ENCODE peak calls at places on chromosomes 3 and 15, in four cellular contexts. F is right cardiac atrium, Y is IMR-90, R is right lobe of liver. X is an unnamed sample.

GRCh38 chr3:18054625-18055024 is 312.2 kb upstream of the TBC1D5 start:
- DNase-seq in F (no peak), R (no peak), Y (no peak), X (no peak)

GRCh38 chr15:94327356-94327936 is 96.1 kb downstream of the MCTP2 start:
- DNase-seq in Y (peak), R (no peak), F (no peak), X (no peak)

GRCh38 chr15:87722941-87723691 is 533.4 kb downstream of the NTRK3 start:
- DNase-seq in R (no peak), F (no peak), Y (peak), X (no peak)

GRCh38 chr3:186821429-186822367 is 15.4 kb upstream of the RFC4 start:
- DNase-seq in R (no peak), F (no peak), Y (peak), X (no peak)

GRCh38 chr3:54600441-54601204 is 327.2 kb downstream of the LRTM1 start:
- DNase-seq in Y (no peak), F (peak), R (no peak), X (no peak)

GRCh38 chr3:176814252-176814651 is 383.0 kb downstream of the TBL1XR1 start:
- DNase-seq in Y (peak), R (peak), F (peak), X (peak)

GRCh38 chr3:158489181-158489580 is 81.8 kb upstream of the MLF1 start:
- DNase-seq in F (no peak), Y (no peak), R (no peak), X (no peak)

GRCh38 chr3:12471228-12471627 is 13.1 kb upstream of the TSEN2 start:
- DNase-seq in F (no peak), R (no peak), Y (no peak), X (no peak)

GRCh38 chr3:66828303-66828702 is 169.8 kb upstream of the KBTBD8 start:
- DNase-seq in Y (peak), R (peak), F (no peak), X (no peak)

GRCh38 chr15:81285461-81285860 is 38.5 kb downstream of the STARD5 start:
- DNase-seq in F (no peak), R (no peak), Y (no peak), X (no peak)

GRCh38 chr3:195226445-195226844 is 44.5 kb downstream of the XXYLT1 start:
- DNase-seq in F (no peak), Y (no peak), R (no peak), X (peak)

GRCh38 chr15:43153269-43153668 is 19.9 kb downstream of the TMEM62 start:
- DNase-seq in F (no peak), Y (no peak), R (no peak), X (no peak)

GRCh38 chr3:194852836-194853508 is 167.3 kb downstream of the FAM43A start:
- DNase-seq in Y (no peak), F (no peak), R (no peak), X (no peak)

GRCh38 chr3:31483776-31484175 is 48.9 kb upstream of the STT3B start:
- DNase-seq in Y (no peak), F (no peak), R (no peak), X (no peak)

GRCh38 chr3:186241910-186242821 is 119.9 kb downstream of the DGKG start:
- DNase-seq in R (peak), F (peak), Y (peak), X (peak)

GRCh38 chr3:15337963-15338362 is 5.6 kb upstream of the SH3BP5 start:
- DNase-seq in R (no peak), Y (no peak), F (no peak), X (no peak)

GRCh38 chr3:163952499-163952898 is 1125.8 kb downstream of the SI start:
- DNase-seq in F (no peak), R (no peak), Y (no peak), X (no peak)

GRCh38 chr3:87229113-87229512 is 2.0 kb downstream of the CHMP2B start:
- DNase-seq in R (no peak), Y (no peak), F (no peak), X (no peak)
- H3K4me3 ChIP-seq in R (no peak), Y (no peak), F (no peak), X (no peak)

DNA sequence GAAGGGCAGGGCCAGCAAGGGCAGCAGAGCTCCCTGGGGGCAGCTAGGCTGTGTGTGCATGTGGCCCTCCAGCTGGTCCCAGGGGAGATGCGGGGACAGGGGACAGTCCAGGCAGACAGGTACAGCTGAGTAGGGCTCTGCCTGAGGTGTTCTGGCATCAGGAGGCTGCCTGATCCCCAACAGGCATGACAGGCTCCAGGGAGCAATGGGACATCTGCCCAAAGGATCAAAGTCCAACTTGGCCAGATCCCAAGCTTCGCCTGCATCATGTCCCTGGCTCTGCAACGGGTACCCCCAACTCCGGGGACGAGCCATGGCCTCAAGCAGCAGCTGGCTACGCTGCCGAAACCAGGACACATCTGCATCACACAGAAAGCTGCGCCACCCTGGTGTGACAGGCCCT is 21.8 kb downstream of the ATRIP start:
- DNase-seq in R (peak), Y (no peak), F (peak), X (peak)
- H3K27ac ChIP-seq in R (peak), Y (no peak), F (peak), X (peak)

GRCh38 chr15:36358094-36358961 is 221.1 kb upstream of the CDIN1 start:
- DNase-seq in Y (peak), F (no peak), R (no peak), X (no peak)

GRCh38 chr15:36359286-36359685 is 220.1 kb upstream of the CDIN1 start:
- DNase-seq in Y (no peak), R (no peak), F (no peak), X (no peak)

GRCh38 chr15:36361351-36361870 is 218.0 kb upstream of the CDIN1 start:
- DNase-seq in Y (peak), R (no peak), F (no peak), X (no peak)

GRCh38 chr15:36356978-36357582 is 222.3 kb upstream of the CDIN1 start:
- DNase-seq in R (no peak), Y (peak), F (no peak), X (no peak)

DNA sequence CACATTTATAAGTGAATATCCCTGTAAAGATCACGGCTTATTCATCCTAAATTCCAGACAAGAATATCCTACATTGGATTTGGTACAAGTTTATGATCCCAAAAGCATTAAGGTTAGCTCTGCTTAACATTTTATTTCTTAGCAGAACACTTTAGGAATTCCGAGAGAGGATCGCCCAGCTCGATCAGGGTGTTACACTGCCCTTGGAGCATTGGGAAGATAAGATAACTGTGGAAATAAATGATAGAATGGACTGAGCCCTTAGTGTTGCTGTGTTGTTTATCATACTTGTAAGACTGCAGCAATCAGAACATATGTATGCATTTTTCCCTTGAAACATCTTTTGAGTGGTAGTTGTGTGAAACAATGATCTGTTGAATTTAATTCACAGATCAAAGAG is 222.9 kb upstream of the CDIN1 start:
- DNase-seq in Y (peak), R (no peak), F (no peak), X (no peak)
- H3K4me3 ChIP-seq in Y (no peak), R (no peak), F (no peak), X (no peak)

DNA sequence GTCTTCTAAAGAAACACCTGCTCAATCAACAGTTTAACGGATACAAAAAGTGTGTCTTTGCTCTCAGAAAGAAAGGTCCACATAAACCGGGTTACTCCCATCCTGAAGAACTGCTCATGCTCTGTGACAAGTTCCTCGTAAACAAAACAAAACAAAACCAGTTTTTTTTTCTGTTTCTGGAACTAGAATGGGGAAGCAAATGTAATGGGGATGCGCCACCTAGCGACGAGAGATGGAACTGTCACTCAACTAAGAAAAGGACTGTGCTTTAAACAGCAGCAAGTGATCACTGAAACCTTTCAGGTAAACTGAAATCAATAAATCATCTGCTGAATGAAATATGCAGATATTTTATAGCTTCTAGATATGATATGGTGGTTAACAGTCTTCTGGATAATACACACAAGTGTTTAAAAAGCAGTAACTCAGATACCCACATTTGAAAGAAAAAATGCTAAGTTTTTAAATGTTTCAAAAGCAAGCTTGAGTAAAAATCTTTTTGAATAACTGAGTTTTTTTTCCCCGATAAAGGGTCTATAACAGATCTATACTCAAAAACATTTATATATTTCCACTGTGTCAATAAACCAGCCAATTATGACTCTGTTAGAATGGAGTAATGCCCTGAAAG is 10.9 kb downstream of the TM2D3 start:
- DNase-seq in Y (peak), R (peak), F (peak), X (peak)
- H3K27ac ChIP-seq in Y (no peak), R (peak), F (no peak), X (no peak)

GRCh38 chr3:42266085-42266484 is at the start of gene CCK:
- DNase-seq in Y (no peak), R (no peak), F (no peak), X (no peak)

GRCh38 chr3:42267878-42268277 is 1.9 kb upstream of the CCK start:
- DNase-seq in R (no peak), Y (no peak), F (no peak), X (no peak)

GRCh38 chr3:42264399-42265058 is 1.5 kb downstream of the CCK start:
- DNase-seq in F (no peak), Y (peak), R (peak), X (peak)

GRCh38 chr3:42263354-42264346 is 2.3 kb downstream of the CCK start:
- DNase-seq in F (no peak), R (no peak), Y (no peak), X (no peak)

GRCh38 chr3:42265059-42265991 is 660 bp downstream of the CCK start:
- DNase-seq in Y (no peak), R (no peak), F (no peak), X (no peak)
- H3K4me3 ChIP-seq in Y (no peak), R (no peak), F (no peak), X (peak)

GRCh38 chr3:50353231-50354004 is 2.8 kb downstream of the CYB561D2 start:
- DNase-seq in R (no peak), Y (no peak), F (no peak), X (no peak)
- H3K27ac ChIP-seq in R (no peak), Y (no peak), F (no peak), X (peak)

GRCh38 chr3:6125520-6125919 is 735.4 kb upstream of the GRM7 start:
- DNase-seq in Y (no peak), F (no peak), R (peak), X (no peak)
- H3K4me3 ChIP-seq in Y (no peak), F (no peak), R (no peak), X (no peak)

DNA sequence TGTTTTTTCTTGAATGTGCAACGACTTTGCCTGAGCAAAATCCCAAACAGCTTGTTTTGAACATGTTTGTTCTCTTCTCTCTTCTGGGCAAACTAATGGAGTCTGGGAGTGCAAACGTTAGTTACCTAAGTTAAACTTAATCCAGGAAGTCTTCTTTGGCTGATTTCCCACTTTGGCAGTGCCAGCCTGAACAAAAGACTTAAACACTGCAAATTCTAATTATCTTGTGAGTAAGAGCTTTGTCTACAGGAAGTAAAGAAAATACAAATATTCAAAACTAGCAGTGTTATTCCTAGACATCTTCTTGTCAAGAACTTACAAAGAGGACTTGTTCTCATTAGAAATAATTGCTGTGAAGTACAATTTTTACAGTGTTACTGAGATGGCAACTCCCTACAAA is 16.7 kb upstream of the DENND6A start:
- DNase-seq in Y (no peak), F (no peak), R (no peak), X (peak)
- H3K27ac ChIP-seq in Y (no peak), F (no peak), R (no peak), X (peak)

GRCh38 chr3:147358144-147358992 is 48.0 kb downstream of the ZIC4 start:
- DNase-seq in R (no peak), Y (no peak), F (no peak), X (no peak)

GRCh38 chr3:147356145-147356908 is 50.0 kb downstream of the ZIC4 start:
- DNase-seq in Y (no peak), R (no peak), F (no peak), X (no peak)

GRCh38 chr3:147354621-147355020 is 51.7 kb downstream of the ZIC4 start:
- DNase-seq in R (no peak), Y (no peak), F (no peak), X (no peak)

GRCh38 chr3:147356909-147357733 is 49.2 kb downstream of the ZIC4 start:
- DNase-seq in Y (no peak), F (no peak), R (no peak), X (no peak)

DNA sequence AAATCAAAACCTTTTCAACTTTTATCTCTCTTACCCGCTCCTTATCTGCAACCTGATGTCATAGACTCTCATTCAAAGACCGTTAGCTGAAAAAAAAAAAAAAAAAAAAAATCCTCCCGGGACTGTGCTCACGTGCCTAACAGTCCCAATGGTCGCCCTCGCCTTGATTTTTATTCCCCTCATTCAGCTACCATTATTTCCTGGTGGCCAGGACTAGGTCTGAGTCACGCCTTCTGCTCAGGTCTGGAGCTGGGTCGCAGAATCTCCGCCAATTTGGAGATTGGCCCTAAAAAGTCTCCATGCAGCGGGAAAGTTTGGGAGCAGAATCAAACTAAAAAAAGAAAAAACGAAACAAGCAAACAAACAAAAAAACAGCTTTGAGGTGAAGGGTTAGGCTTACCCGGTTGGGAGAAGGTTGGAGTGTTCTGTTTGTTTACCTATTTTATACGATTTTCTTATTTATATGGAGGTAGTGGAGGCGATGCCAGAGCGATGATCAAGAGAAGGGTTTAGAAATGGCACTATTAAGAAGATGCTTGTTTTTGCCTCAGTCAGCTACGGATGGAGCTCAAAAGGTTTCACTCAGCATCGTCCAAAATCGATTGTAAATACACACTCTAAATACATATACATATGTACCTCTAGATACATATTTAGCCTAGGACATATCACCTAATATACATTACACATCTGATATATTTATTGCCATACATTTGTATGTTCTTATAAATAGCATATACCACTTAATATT is 51.1 kb downstream of the ZIC4 start:
- DNase-seq in F (no peak), R (no peak), Y (no peak), X (no peak)
- H3K4me3 ChIP-seq in F (no peak), R (no peak), Y (no peak), X (no peak)

GRCh38 chr3:81752604-81753003 is 8.8 kb downstream of the GBE1 start:
- DNase-seq in Y (no peak), R (no peak), F (no peak), X (no peak)

GRCh38 chr3:81744366-81744765 is 17.1 kb downstream of the GBE1 start:
- DNase-seq in R (no peak), F (no peak), Y (peak), X (no peak)

GRCh38 chr3:81753416-81754014 is 7.9 kb downstream of the GBE1 start:
- DNase-seq in F (no peak), R (no peak), Y (no peak), X (no peak)

GRCh38 chr3:81743096-81744025 is 18.1 kb downstream of the GBE1 start:
- DNase-seq in Y (peak), R (no peak), F (no peak), X (no peak)

GRCh38 chr3:81749285-81749684 is 12.2 kb downstream of the GBE1 start:
- DNase-seq in R (no peak), Y (peak), F (no peak), X (no peak)
- H3K27ac ChIP-seq in R (no peak), Y (no peak), F (no peak), X (no peak)

X was measured in stomach.